ENCODE peak calls at places on chromosome 12, in four cellular contexts. M is A549, C is prostate gland, W is sigmoid colon. Z is an unnamed sample. For H3K4me1, the result is how much of the 10 kb centered on the place peaks cover.

GRCh38 chr12:132377147-132377546 is 47.8 kb upstream of the GALNT9 start:
- DNase-seq in M (no peak), C (no peak), W (no peak), Z (no peak)

GRCh38 chr12:59615392-59616165 is 19.8 kb downstream of the SLC16A7 start:
- DNase-seq in M (no peak), C (no peak), W (no peak), Z (no peak)

GRCh38 chr12:92927436-92928116 is 1.5 kb downstream of the EEA1 start:
- DNase-seq in M (peak), C (no peak), W (no peak), Z (no peak)

GRCh38 chr12:46523446-46523845 is 150.9 kb upstream of the SLC38A2 start:
- DNase-seq in M (peak), C (no peak), W (no peak), Z (no peak)

GRCh38 chr12:68784015-68784414 is 24.0 kb upstream of the MDM2 start:
- DNase-seq in M (no peak), C (no peak), W (no peak), Z (no peak)

GRCh38 chr12:49471557-49471956 is 67.3 kb upstream of the KCNH3 start:
- DNase-seq in M (no peak), C (no peak), W (no peak), Z (no peak)

GRCh38 chr12:84585996-84586395 is 326.6 kb downstream of the SLC6A15 start:
- DNase-seq in M (no peak), C (no peak), W (no peak), Z (no peak)

GRCh38 chr12:54579696-54580333 is 8.6 kb downstream of the PPP1R1A start:
- DNase-seq in M (peak), C (peak), W (peak), Z (peak)

DNA sequence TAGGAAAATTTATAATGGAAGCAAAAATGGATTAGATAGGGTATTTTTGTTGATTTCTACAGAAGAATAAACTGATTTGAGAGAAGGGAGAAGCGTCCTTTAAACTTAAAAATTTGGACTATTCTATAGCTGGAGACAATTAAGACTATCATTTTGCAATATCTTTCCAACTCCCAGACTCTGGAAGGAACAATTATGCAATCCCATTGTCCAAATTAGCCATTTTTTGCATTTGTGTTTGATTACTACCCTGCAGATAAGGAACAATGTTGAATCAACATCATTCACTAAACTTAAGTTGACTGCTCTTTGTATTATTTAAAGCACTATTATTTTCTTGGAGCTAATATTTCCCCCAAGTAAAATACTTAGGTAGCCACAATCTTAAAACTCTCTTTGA is 34.8 kb upstream of the SELPLG start:
- DNase-seq in M (no peak), C (no peak), W (no peak), Z (no peak)
- H3K4me1 ChIP-seq in M (half or more), C (under half), W (half or more), Z (under half)

GRCh38 chr12:9113987-9114309 is 1.8 kb downstream of the A2M start:
- DNase-seq in M (no peak), C (no peak), W (no peak), Z (no peak)
- H3K4me3 ChIP-seq in M (no peak), C (no peak), W (peak), Z (no peak)

GRCh38 chr12:56161677-56162351 is 3.7 kb downstream of the MYL6 start:
- DNase-seq in M (no peak), C (no peak), W (peak), Z (no peak)

GRCh38 chr12:56159482-56160105 is 1.4 kb downstream of the MYL6 start:
- DNase-seq in M (no peak), C (no peak), W (no peak), Z (no peak)

GRCh38 chr12:56160160-56160763 is 2.1 kb downstream of the MYL6 start:
- DNase-seq in M (no peak), C (no peak), W (no peak), Z (no peak)

GRCh38 chr12:56162468-56163290 is 4.5 kb downstream of the MYL6 start:
- DNase-seq in M (no peak), C (no peak), W (no peak), Z (no peak)

DNA sequence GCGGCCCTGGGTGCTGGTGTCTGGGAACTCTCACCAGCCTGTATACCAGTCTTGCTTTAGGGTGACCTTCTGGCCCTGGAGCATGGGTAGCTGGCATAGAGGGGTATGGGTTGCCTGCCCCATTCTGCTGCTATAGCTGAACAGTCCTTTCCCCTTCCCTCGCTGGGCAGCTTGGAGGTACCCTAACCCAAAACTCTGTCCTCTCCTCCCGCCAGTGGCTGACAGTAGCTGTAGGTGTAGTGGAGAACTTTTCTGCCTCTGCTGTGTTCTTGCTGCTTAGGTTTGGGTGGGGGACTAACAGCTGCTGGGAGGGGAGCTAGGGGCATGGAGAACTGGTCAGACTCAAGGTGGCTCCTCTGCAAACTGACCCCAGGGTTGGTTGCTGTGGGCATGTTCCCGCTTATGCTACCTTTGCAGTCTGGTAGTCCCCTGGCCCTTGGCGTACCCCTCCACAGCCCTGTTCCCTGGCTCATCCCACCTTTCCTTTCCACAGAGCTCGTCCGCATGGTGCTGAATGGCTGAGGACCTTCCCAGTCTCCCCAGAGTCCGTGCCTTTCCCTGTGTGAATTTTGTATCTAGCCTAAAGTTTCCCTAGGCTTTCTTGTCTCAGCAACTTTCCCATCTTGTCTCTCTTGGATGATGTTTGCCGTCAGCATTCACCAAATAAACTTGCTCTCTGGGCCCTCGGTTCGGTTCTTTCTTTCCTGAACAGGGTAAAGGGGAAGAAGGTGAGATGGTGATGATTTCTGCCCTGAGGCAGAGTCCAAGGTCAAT is 2.9 kb downstream of the MYL6 start:
- DNase-seq in M (no peak), C (no peak), W (no peak), Z (no peak)
- H3K27ac ChIP-seq in M (peak), C (peak), W (peak), Z (no peak)

GRCh38 chr12:3197131-3197818 is 120.1 kb downstream of the TSPAN9 start:
- DNase-seq in M (no peak), C (no peak), W (no peak), Z (no peak)
- H3K4me1 ChIP-seq in M (under half), C (under half), W (under half), Z (under half)